ENCODE peak calls at places on chromosomes 2 and 18, in four cellular contexts. W is IMR-90, I is left ventricle myocardium inferior, X is RWPE2. A is an unnamed sample.

GRCh38 chr2:221602938-221603337 is 30.8 kb upstream of the EPHA4 start:
- DNase-seq in W (no peak), I (no peak), X (no peak), A (no peak)

GRCh38 chr2:157093666-157094065 is 163.8 kb upstream of the GALNT5 start:
- DNase-seq in W (no peak), I (no peak), X (no peak), A (no peak)

GRCh38 chr18:54734059-54734458 is 94.2 kb upstream of the RAB27B start:
- DNase-seq in W (peak), I (no peak), X (no peak), A (peak)

GRCh38 chr2:105789745-105790466 is 45.2 kb downstream of the NCK2 start:
- DNase-seq in W (peak), I (no peak), X (no peak), A (no peak)

GRCh38 chr2:118539290-118539689 is 308.2 kb downstream of the EN1 start:
- DNase-seq in W (peak), I (no peak), X (no peak), A (peak)

GRCh38 chr2:85668857-85669142 is 801 bp upstream of the SFTPB start:
- DNase-seq in W (no peak), I (no peak), X (no peak), A (no peak)

GRCh38 chr2:240946046-240946445 is 39.9 kb downstream of the CROCC2 start:
- DNase-seq in W (no peak), I (no peak), X (no peak), A (no peak)

GRCh38 chr2:113217455-113218282 is 43.9 kb downstream of the PSD4 start:
- DNase-seq in W (no peak), I (peak), X (no peak), A (no peak)

GRCh38 chr2:10432315-10433181 is 15.6 kb downstream of the ODC1 start:
- DNase-seq in W (no peak), I (no peak), X (no peak), A (no peak)

DNA sequence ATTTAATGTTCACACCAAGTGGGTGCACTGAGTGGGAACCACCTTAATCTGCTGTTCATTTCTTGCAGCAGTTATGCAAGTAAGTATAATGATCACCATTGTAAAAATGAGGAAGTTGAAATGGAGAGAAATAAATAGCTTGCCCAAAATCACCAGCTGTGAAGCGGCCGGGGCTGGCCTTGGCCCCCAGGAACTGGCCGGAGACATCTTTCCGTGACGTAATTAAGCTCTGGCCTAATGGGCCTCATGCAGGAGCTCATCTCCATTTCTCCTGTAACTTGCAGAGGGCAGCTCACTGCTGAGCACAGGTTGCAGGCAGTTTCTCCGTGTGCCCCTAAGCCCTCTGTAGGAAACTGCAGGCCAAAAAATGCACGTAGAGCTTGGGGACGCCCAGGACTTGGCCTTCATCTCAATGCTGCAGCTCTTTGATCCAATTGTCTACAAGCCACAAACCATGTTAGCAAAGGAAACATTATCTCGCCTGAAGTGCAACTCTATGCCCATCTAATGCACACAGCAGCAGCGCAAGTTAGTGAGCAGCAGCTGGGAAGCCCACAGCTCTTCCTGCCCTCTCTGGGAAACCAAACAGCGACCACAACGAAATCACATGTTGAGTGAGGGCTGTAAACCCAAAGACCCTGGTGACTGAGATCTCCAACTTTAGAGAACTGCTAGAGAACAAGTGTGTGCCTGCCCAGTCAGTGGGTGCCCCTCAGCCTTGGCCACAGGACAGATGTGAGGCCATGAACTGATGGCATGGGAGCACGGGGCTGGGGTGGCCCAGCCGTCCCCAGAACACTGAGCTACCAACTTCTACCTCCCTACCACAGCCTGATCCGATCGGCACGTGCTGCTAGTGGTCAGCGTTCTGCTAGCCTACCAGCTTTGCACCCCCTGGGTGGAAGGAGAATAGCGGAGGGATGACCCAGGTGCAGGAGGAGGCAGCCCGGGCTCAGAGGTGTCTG is 28.8 kb downstream of the APCDD1 start:
- DNase-seq in W (no peak), I (peak), X (no peak), A (no peak)
- H3K4me3 ChIP-seq in W (no peak), I (no peak), X (no peak), A (no peak)

GRCh38 chr2:219416938-219417337 is 1.2 kb upstream of the DES start:
- DNase-seq in W (no peak), I (peak), X (no peak), A (no peak)

GRCh38 chr2:219417374-219417773 is 803 bp upstream of the DES start:
- DNase-seq in W (no peak), I (peak), X (no peak), A (no peak)

GRCh38 chr2:219419331-219420197 is 1.4 kb downstream of the DES start:
- DNase-seq in W (no peak), I (peak), X (no peak), A (no peak)

GRCh38 chr2:219418155-219418569 is at the start of gene DES:
- DNase-seq in W (no peak), I (peak), X (no peak), A (no peak)

DNA sequence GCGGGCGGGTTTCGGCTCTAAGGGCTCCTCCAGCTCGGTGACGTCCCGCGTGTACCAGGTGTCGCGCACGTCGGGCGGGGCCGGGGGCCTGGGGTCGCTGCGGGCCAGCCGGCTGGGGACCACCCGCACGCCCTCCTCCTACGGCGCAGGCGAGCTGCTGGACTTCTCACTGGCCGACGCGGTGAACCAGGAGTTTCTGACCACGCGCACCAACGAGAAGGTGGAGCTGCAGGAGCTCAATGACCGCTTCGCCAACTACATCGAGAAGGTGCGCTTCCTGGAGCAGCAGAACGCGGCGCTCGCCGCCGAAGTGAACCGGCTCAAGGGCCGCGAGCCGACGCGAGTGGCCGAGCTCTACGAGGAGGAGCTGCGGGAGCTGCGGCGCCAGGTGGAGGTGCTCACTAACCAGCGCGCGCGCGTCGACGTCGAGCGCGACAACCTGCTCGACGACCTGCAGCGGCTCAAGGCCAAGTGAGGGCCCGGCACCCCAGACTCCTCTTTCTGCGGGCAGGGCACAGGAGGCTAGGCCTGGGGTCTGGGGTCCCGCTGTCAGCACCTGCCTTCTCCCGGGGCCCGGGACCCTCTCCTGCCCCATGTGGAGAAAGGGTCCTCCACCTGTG is 503 bp downstream of the DES start:
- DNase-seq in W (no peak), I (no peak), X (no peak), A (no peak)
- H3K4me3 ChIP-seq in W (no peak), I (peak), X (no peak), A (peak)

GRCh38 chr2:237407734-237408133 is 6.2 kb downstream of the COL6A3 start:
- DNase-seq in W (no peak), I (no peak), X (no peak), A (no peak)
- H3K4me3 ChIP-seq in W (no peak), I (peak), X (no peak), A (peak)

GRCh38 chr2:203690110-203691047 is 16.1 kb upstream of the CD28 start:
- DNase-seq in W (peak), I (no peak), X (no peak), A (no peak)
- H3K4me3 ChIP-seq in W (no peak), I (no peak), X (no peak), A (no peak)

DNA sequence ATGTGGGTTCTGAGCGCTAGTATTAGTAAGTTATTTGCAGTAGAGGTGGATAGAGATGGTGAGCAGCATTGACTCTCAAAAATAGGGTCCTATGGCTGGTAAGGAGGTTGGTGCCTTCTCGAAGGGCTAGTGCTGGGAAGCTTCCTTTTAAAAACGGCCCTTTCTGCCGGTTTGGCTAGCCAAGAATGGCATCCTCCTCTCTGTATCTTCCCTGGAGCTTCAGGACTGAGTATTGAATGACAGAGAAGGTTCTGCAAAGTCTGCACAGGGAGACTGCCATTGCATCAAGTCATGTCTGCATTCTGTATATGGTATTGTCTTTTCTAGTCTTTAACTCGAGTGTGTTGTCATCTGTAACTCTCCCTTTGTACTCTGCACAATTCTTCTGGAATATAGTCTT is 1.0 kb downstream of the LDLRAD4 start:
- DNase-seq in W (no peak), I (no peak), X (no peak), A (no peak)
- H3K4me3 ChIP-seq in W (no peak), I (peak), X (no peak), A (no peak)

DNA sequence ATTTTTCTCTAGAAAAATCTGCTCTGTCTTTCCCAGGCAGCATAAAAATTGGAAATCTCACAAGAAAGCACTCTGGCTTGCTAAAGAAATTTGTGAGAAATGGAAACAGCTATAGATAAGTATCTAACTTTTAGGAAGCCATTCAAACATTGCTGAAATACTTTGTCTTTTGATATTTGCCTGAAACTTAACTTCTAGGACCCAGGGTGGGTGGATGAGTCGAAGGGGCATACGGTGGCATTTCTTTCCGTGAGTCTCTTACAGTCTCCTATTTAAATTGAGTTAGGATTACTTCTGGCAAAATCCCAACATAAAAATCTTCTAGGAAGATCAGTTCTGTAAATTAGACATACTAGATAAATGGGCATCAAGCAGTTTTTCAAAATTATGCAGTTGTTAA is 523 bp upstream of the COL3A1 start:
- DNase-seq in W (no peak), I (no peak), X (no peak), A (no peak)
- H3K4me3 ChIP-seq in W (peak), I (peak), X (no peak), A (peak)

DNA sequence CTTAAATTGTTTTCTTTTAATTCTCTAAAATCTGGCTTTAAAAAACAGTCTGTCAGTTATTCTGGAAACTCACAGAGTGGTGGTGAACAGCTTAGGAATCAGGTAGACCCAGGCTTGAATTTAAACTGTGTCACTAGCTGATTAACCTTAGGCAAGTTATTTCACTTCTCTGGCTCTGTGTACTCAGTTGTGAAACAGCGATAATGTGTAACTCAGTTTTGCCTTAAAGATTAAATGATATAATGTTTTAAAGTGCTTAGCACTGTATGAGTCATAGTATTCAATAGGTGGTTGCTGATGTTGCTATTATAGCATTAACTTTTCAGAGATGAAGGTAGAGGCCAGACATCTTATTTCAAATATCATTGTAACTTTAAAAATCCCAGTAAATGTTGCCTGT is 40.7 kb downstream of the PKP4 start:
- DNase-seq in W (peak), I (no peak), X (no peak), A (no peak)
- H3K4me3 ChIP-seq in W (no peak), I (no peak), X (no peak), A (no peak)

DNA sequence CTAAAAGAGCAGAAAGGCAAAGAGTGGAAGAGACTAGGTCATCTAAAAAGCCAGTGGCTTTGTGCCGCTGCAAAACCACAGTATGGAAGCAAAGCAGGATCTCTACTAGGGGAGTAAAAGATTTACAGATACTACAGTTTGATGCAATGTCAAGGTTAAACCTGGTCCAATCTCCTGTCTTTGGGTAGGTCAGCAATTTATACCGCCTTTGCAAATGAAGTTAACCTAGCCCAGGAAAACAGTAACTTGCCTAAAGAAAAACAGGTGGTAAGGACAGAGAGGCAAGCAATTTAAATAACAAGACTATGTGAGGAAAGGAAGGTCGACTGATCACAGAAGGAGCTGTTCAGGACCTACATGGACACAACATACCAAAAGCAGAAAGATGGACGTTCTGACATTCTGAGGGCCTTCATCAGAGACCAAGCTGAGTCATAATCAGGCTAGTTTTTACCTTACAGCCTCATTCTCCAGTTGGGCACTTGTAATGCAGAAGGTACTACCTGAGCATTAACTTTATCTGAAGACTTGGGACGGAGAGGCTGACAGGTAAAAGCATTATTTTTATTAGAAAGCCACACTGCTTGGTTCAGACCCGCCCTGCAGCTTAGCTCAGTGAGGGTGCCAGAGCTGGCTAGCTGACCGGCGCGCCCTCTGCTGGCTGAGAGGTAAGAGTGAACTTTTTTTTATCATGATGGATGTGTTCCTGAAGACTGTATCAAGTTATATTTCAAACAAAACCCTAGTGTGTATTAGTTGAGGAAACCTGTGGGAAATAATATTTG is 15.9 kb downstream of the CDKL4 start:
- DNase-seq in W (peak), I (peak), X (peak), A (peak)
- H3K4me3 ChIP-seq in W (no peak), I (peak), X (no peak), A (no peak)

A was measured in skeletal muscle cell.